ENCODE peak calls at places on chromosomes 6 and 20, in five cellular contexts. One of them, this sample, is unnamed.

GRCh38 chr20:1861347-1861987 is 33.7 kb upstream of the SIRPA start:
- DNase-seq in cerebellar cortex: no peak
- DNase-seq in H54: no peak
- DNase-seq in GM23338: no peak
- DNase-seq in activated CD8-positive, alpha-beta T cell treated with anti-CD3 and anti-CD28 coated beads for 36 hours: no peak
- DNase-seq in this sample: no peak

GRCh38 chr6:111721677-111722219 is 116.1 kb upstream of the TRAF3IP2 start:
- DNase-seq in cerebellar cortex: no peak
- DNase-seq in H54: no peak
- DNase-seq in GM23338: peak; percentile 75
- DNase-seq in activated CD8-positive, alpha-beta T cell treated with anti-CD3 and anti-CD28 coated beads for 36 hours: peak; percentile 67
- DNase-seq in this sample: no peak

GRCh38 chr6:148818939-148819575 is 72.2 kb downstream of the UST start:
- DNase-seq in cerebellar cortex: no peak
- DNase-seq in H54: no peak
- DNase-seq in GM23338: peak; percentile 91
- DNase-seq in activated CD8-positive, alpha-beta T cell treated with anti-CD3 and anti-CD28 coated beads for 36 hours: no peak
- DNase-seq in this sample: no peak

GRCh38 chr6:169885131-169885530 is 133.7 kb downstream of the ERMARD start:
- DNase-seq in cerebellar cortex: no peak
- DNase-seq in H54: no peak
- DNase-seq in GM23338: no peak
- DNase-seq in activated CD8-positive, alpha-beta T cell treated with anti-CD3 and anti-CD28 coated beads for 36 hours: no peak
- DNase-seq in this sample: no peak

GRCh38 chr6:119881416-119881815 is 531.9 kb upstream of the MAN1A1 start:
- DNase-seq in cerebellar cortex: peak; percentile 69
- DNase-seq in H54: no peak
- DNase-seq in GM23338: no peak
- DNase-seq in activated CD8-positive, alpha-beta T cell treated with anti-CD3 and anti-CD28 coated beads for 36 hours: no peak
- DNase-seq in this sample: no peak

GRCh38 chr6:152952045-152952444 is 30.8 kb downstream of the FBXO5 start:
- DNase-seq in cerebellar cortex: no peak
- DNase-seq in H54: peak; percentile 5
- DNase-seq in GM23338: peak; percentile 33
- DNase-seq in activated CD8-positive, alpha-beta T cell treated with anti-CD3 and anti-CD28 coated beads for 36 hours: peak; percentile 12
- DNase-seq in this sample: no peak

GRCh38 chr6:90494067-90494773 is 92.7 kb downstream of the MAP3K7 start:
- DNase-seq in cerebellar cortex: no peak
- DNase-seq in H54: no peak
- DNase-seq in GM23338: peak; percentile 88
- DNase-seq in activated CD8-positive, alpha-beta T cell treated with anti-CD3 and anti-CD28 coated beads for 36 hours: no peak
- DNase-seq in this sample: no peak

GRCh38 chr6:28543671-28544131 is 18.0 kb downstream of the GPX5 start:
- DNase-seq in cerebellar cortex: peak; percentile 14
- DNase-seq in H54: no peak
- DNase-seq in GM23338: peak; percentile 52
- DNase-seq in activated CD8-positive, alpha-beta T cell treated with anti-CD3 and anti-CD28 coated beads for 36 hours: peak; percentile 28
- DNase-seq in this sample: no peak

GRCh38 chr20:63065911-63066310 is 59.1 kb upstream of the BHLHE23 start:
- DNase-seq in cerebellar cortex: no peak
- DNase-seq in H54: no peak
- DNase-seq in GM23338: no peak
- DNase-seq in activated CD8-positive, alpha-beta T cell treated with anti-CD3 and anti-CD28 coated beads for 36 hours: no peak
- DNase-seq in this sample: no peak

GRCh38 chr6:151009576-151009975 is 144.1 kb downstream of the MTHFD1L start:
- DNase-seq in cerebellar cortex: peak; percentile 16
- DNase-seq in H54: no peak
- DNase-seq in GM23338: peak; percentile 75
- DNase-seq in activated CD8-positive, alpha-beta T cell treated with anti-CD3 and anti-CD28 coated beads for 36 hours: no peak
- DNase-seq in this sample: no peak

GRCh38 chr6:40436685-40437604 is 150.2 kb downstream of the LRFN2 start:
- DNase-seq in cerebellar cortex: no peak
- DNase-seq in H54: peak; percentile 14
- DNase-seq in GM23338: no peak
- DNase-seq in activated CD8-positive, alpha-beta T cell treated with anti-CD3 and anti-CD28 coated beads for 36 hours: peak; percentile 51
- DNase-seq in this sample: peak; percentile 10

GRCh38 chr6:110900028-110900598 is 25.5 kb downstream of the AMD1 start:
- DNase-seq in cerebellar cortex: no peak
- DNase-seq in H54: no peak
- DNase-seq in GM23338: no peak
- DNase-seq in activated CD8-positive, alpha-beta T cell treated with anti-CD3 and anti-CD28 coated beads for 36 hours: no peak
- DNase-seq in this sample: no peak

GRCh38 chr6:32973144-32973854 is 4.9 kb downstream of the BRD2 start:
- DNase-seq in cerebellar cortex: peak; percentile 51
- DNase-seq in H54: no peak
- DNase-seq in GM23338: peak; percentile 68
- DNase-seq in activated CD8-positive, alpha-beta T cell treated with anti-CD3 and anti-CD28 coated beads for 36 hours: peak; percentile 77
- DNase-seq in this sample: no peak

GRCh38 chr6:77986380-77987034 is 333.7 kb downstream of the MEI4 start:
- DNase-seq in cerebellar cortex: no peak
- DNase-seq in H54: no peak
- DNase-seq in GM23338: no peak
- DNase-seq in activated CD8-positive, alpha-beta T cell treated with anti-CD3 and anti-CD28 coated beads for 36 hours: no peak
- DNase-seq in this sample: no peak

GRCh38 chr20:4179545-4179944 is 164.2 kb upstream of the RNF24 start:
- DNase-seq in cerebellar cortex: no peak
- DNase-seq in H54: no peak
- DNase-seq in GM23338: no peak
- DNase-seq in activated CD8-positive, alpha-beta T cell treated with anti-CD3 and anti-CD28 coated beads for 36 hours: no peak
- DNase-seq in this sample: no peak

GRCh38 chr6:39068391-39068790 is 19.8 kb downstream of the GLP1R start:
- DNase-seq in cerebellar cortex: no peak
- DNase-seq in H54: no peak
- DNase-seq in GM23338: no peak
- DNase-seq in activated CD8-positive, alpha-beta T cell treated with anti-CD3 and anti-CD28 coated beads for 36 hours: no peak
- DNase-seq in this sample: no peak

GRCh38 chr20:42531675-42531985 is 658.1 kb downstream of the PTPRT start:
- DNase-seq in cerebellar cortex: no peak
- DNase-seq in H54: no peak
- DNase-seq in GM23338: no peak
- DNase-seq in activated CD8-positive, alpha-beta T cell treated with anti-CD3 and anti-CD28 coated beads for 36 hours: no peak
- DNase-seq in this sample: no peak

GRCh38 chr20:31543966-31544598 is 29.8 kb downstream of the HM13 start:
- DNase-seq in cerebellar cortex: no peak
- DNase-seq in H54: no peak
- DNase-seq in GM23338: no peak
- DNase-seq in activated CD8-positive, alpha-beta T cell treated with anti-CD3 and anti-CD28 coated beads for 36 hours: no peak
- DNase-seq in this sample: no peak

GRCh38 chr6:90484903-90485302 is 102.0 kb downstream of the MAP3K7 start:
- DNase-seq in cerebellar cortex: peak; percentile 19
- DNase-seq in H54: no peak
- DNase-seq in GM23338: peak; percentile 56
- DNase-seq in activated CD8-positive, alpha-beta T cell treated with anti-CD3 and anti-CD28 coated beads for 36 hours: no peak
- DNase-seq in this sample: no peak

GRCh38 chr6:98937351-98937750 is 10.4 kb downstream of the FBXL4 start:
- DNase-seq in cerebellar cortex: no peak
- DNase-seq in H54: no peak
- DNase-seq in GM23338: no peak
- DNase-seq in activated CD8-positive, alpha-beta T cell treated with anti-CD3 and anti-CD28 coated beads for 36 hours: no peak
- DNase-seq in this sample: no peak

GRCh38 chr20:43915209-43916072 is 789 bp downstream of the TOX2 start:
- DNase-seq in cerebellar cortex: no peak
- DNase-seq in H54: no peak
- DNase-seq in GM23338: peak; percentile 67
- DNase-seq in activated CD8-positive, alpha-beta T cell treated with anti-CD3 and anti-CD28 coated beads for 36 hours: peak; percentile 54
- DNase-seq in this sample: no peak

GRCh38 chr6:150142304-150142656 is 564 bp upstream of the PPP1R14C start:
- DNase-seq in cerebellar cortex: peak; percentile 44
- DNase-seq in H54: peak; percentile 24
- DNase-seq in GM23338: peak; percentile 54
- DNase-seq in activated CD8-positive, alpha-beta T cell treated with anti-CD3 and anti-CD28 coated beads for 36 hours: no peak
- DNase-seq in this sample: no peak

GRCh38 chr20:33664762-33665144 is 2.0 kb upstream of the ACTL10 start:
- DNase-seq in cerebellar cortex: peak; percentile 45
- DNase-seq in H54: no peak
- DNase-seq in GM23338: no peak
- DNase-seq in activated CD8-positive, alpha-beta T cell treated with anti-CD3 and anti-CD28 coated beads for 36 hours: peak; percentile 36
- DNase-seq in this sample: no peak

GRCh38 chr6:17466707-17467106 is 73.3 kb downstream of the CAP2 start:
- DNase-seq in cerebellar cortex: no peak
- DNase-seq in H54: no peak
- DNase-seq in GM23338: no peak
- DNase-seq in activated CD8-positive, alpha-beta T cell treated with anti-CD3 and anti-CD28 coated beads for 36 hours: no peak
- DNase-seq in this sample: no peak

GRCh38 chr6:150207931-150208570 is 65.2 kb downstream of the PPP1R14C start:
- DNase-seq in cerebellar cortex: no peak
- DNase-seq in H54: peak; percentile 12
- DNase-seq in GM23338: no peak
- DNase-seq in activated CD8-positive, alpha-beta T cell treated with anti-CD3 and anti-CD28 coated beads for 36 hours: no peak
- DNase-seq in this sample: no peak

GRCh38 chr20:32972181-32973076 is 31.8 kb downstream of the SUN5 start:
- DNase-seq in cerebellar cortex: no peak
- DNase-seq in H54: no peak
- DNase-seq in GM23338: peak; percentile 13
- DNase-seq in activated CD8-positive, alpha-beta T cell treated with anti-CD3 and anti-CD28 coated beads for 36 hours: peak; percentile 95
- DNase-seq in this sample: no peak

GRCh38 chr6:14088600-14089168 is 28.9 kb upstream of the CD83 start:
- DNase-seq in cerebellar cortex: no peak
- DNase-seq in H54: no peak
- DNase-seq in GM23338: no peak
- DNase-seq in activated CD8-positive, alpha-beta T cell treated with anti-CD3 and anti-CD28 coated beads for 36 hours: no peak
- DNase-seq in this sample: no peak

GRCh38 chr6:84618046-84618752 is 146.2 kb downstream of the TBX18 start:
- DNase-seq in cerebellar cortex: no peak
- DNase-seq in H54: no peak
- DNase-seq in GM23338: no peak
- DNase-seq in activated CD8-positive, alpha-beta T cell treated with anti-CD3 and anti-CD28 coated beads for 36 hours: no peak
- DNase-seq in this sample: no peak

GRCh38 chr20:21526776-21527175 is 12.9 kb upstream of the NKX2-2 start:
- DNase-seq in cerebellar cortex: no peak
- DNase-seq in H54: no peak
- DNase-seq in GM23338: no peak
- DNase-seq in activated CD8-positive, alpha-beta T cell treated with anti-CD3 and anti-CD28 coated beads for 36 hours: no peak
- DNase-seq in this sample: no peak

GRCh38 chr20:8331740-8332412 is 199.8 kb downstream of the PLCB1 start:
- DNase-seq in cerebellar cortex: peak; percentile 24
- DNase-seq in H54: no peak
- DNase-seq in GM23338: no peak
- DNase-seq in activated CD8-positive, alpha-beta T cell treated with anti-CD3 and anti-CD28 coated beads for 36 hours: no peak
- DNase-seq in this sample: peak; percentile 85

GRCh38 chr6:70680396-70680795 is 12.7 kb downstream of the SMAP1 start:
- DNase-seq in cerebellar cortex: no peak
- DNase-seq in H54: no peak
- DNase-seq in GM23338: no peak
- DNase-seq in activated CD8-positive, alpha-beta T cell treated with anti-CD3 and anti-CD28 coated beads for 36 hours: no peak
- DNase-seq in this sample: no peak

GRCh38 chr20:3045042-3045815 is 623 bp upstream of the MRPS26 start:
- DNase-seq in cerebellar cortex: peak; percentile 89
- DNase-seq in H54: peak; percentile 83
- DNase-seq in GM23338: peak; percentile 82
- DNase-seq in activated CD8-positive, alpha-beta T cell treated with anti-CD3 and anti-CD28 coated beads for 36 hours: peak; percentile 65
- DNase-seq in this sample: no peak